ENCODE peak calls at places on chromosomes 4 and X, in ten cellular contexts. J is GM23338; N is MM.1S; L is CD8-positive, alpha-beta T cell; A is cardiac muscle cell; E is heart right ventricle; B is pancreas; P is transverse colon; Z is heart left ventricle; H is mucosa of descending colon. K is an unnamed sample.

GRCh38 chrX:130631011-130631410 is 229.2 kb downstream of the RBMX2 start:
- DNase-seq in J (no peak), N (no peak), L (no peak), A (no peak), E (no peak), B (no peak), P (no peak), Z (no peak), H (no peak), K (no peak)

GRCh38 chr4:74367656-74368055 is 2.7 kb downstream of the EREG start:
- DNase-seq in J (no peak), N (no peak), L (no peak), A (no peak), E (no peak), B (no peak), P (no peak), Z (no peak), H (peak; percentile 11), K (no peak)

GRCh38 chrX:38175140-38175539 is 45.5 kb downstream of the SRPX start:
- DNase-seq in J (peak; percentile 64), N (peak; percentile 30), L (no peak), A (no peak), E (no peak), B (peak; percentile 5), P (peak; percentile 27), Z (no peak), H (peak; percentile 24), K (peak; percentile 52)

GRCh38 chrX:31355206-31355955 is 283.5 kb upstream of the FTHL17 start:
- DNase-seq in J (no peak), N (no peak), L (no peak), A (no peak), E (no peak), B (no peak), P (no peak), Z (no peak), H (no peak), K (no peak)

GRCh38 chr4:87192155-87192919 is 28.1 kb downstream of the KLHL8 start:
- DNase-seq in J (no peak), N (no peak), L (no peak), A (peak; percentile 25), E (no peak), B (no peak), P (no peak), Z (no peak), H (no peak), K (no peak)

GRCh38 chrX:10197597-10198210 is 40.9 kb downstream of the CLCN4 start:
- DNase-seq in J (peak; percentile 9), N (no peak), L (no peak), A (peak; percentile 28), E (peak; percentile 53), B (no peak), P (no peak), Z (no peak), H (no peak), K (no peak)

GRCh38 chr4:102761478-102761790 is 666 bp upstream of the MANBA start:
- DNase-seq in J (no peak), N (peak; percentile 42), L (no peak), A (peak; percentile 32), E (no peak), B (no peak), P (peak; percentile 19), Z (no peak), H (peak; percentile 36), K (no peak)

GRCh38 chr4:85828295-85828910 is 353.5 kb downstream of the ARHGAP24 start:
- DNase-seq in J (no peak), N (no peak), L (no peak), A (peak; percentile 31), E (no peak), B (no peak), P (no peak), Z (no peak), H (no peak), K (no peak)

GRCh38 chrX:134369576-134369975 is 90.4 kb upstream of the HPRT1 start:
- DNase-seq in J (no peak), N (peak; percentile 76), L (no peak), A (no peak), E (no peak), B (no peak), P (no peak), Z (no peak), H (no peak), K (no peak)
- TF ChIP-seq CTCF in J (no peak), N (no peak), L (no peak), A (no peak), E (no peak), B (no peak), P (no peak), Z (no peak), H (no peak), K (no peak)

GRCh38 chr4:183700407-183700806 is 41.3 kb downstream of the TRAPPC11 start:
- DNase-seq in J (no peak), N (no peak), L (no peak), A (no peak), E (no peak), B (no peak), P (no peak), Z (no peak), H (no peak), K (no peak)
- H3K36me3 ChIP-seq in J (peaks cover 45% of the 10 kb centered on the region), N (peaks cover 9% of the 10 kb centered on the region), L (peaks cover 38% of the 10 kb centered on the region), A (peaks cover 53% of the 10 kb centered on the region), E (peaks cover 99% of the 10 kb centered on the region), B (peaks cover 18% of the 10 kb centered on the region), P (peaks cover 68% of the 10 kb centered on the region), Z (peaks cover 26% of the 10 kb centered on the region), H (no peaks in the 10 kb centered on the region), K (peaks cover 67% of the 10 kb centered on the region)

GRCh38 chrX:27622883-27623282 is 32.7 kb downstream of the DCAF8L2 start:
- DNase-seq in J (no peak), N (no peak), L (no peak), A (no peak), E (no peak), B (no peak), P (no peak), Z (no peak), H (no peak), K (no peak)

GRCh38 chrX:27619459-27619858 is 29.3 kb downstream of the DCAF8L2 start:
- DNase-seq in J (no peak), N (no peak), L (no peak), A (peak; percentile 49), E (no peak), B (no peak), P (no peak), Z (no peak), H (no peak), K (no peak)

GRCh38 chrX:27619975-27620374 is 29.8 kb downstream of the DCAF8L2 start:
- DNase-seq in J (peak; percentile 21), N (peak; percentile 29), L (no peak), A (peak; percentile 46), E (no peak), B (no peak), P (no peak), Z (no peak), H (no peak), K (no peak)
- TF ChIP-seq CTCF in J (peak; percentile 50), N (peak; percentile 37), L (no peak), A (peak; percentile 45), E (peak; percentile 16), B (no peak), P (peak; percentile 16), Z (peak; percentile 29), H (no peak), K (no peak)

GRCh38 chr4:5863461-5864113 is 29.3 kb downstream of the CRMP1 start:
- DNase-seq in J (peak; percentile 46), N (peak; percentile 6), L (no peak), A (peak; percentile 81), E (no peak), B (no peak), P (no peak), Z (no peak), H (no peak), K (no peak)
- H3K36me3 ChIP-seq in J (peaks cover 6% of the 10 kb centered on the region), N (no peaks in the 10 kb centered on the region), L (no peaks in the 10 kb centered on the region), A (no peaks in the 10 kb centered on the region), E (no peaks in the 10 kb centered on the region), B (no peaks in the 10 kb centered on the region), P (no peaks in the 10 kb centered on the region), Z (no peaks in the 10 kb centered on the region), H (no peaks in the 10 kb centered on the region), K (peaks cover 78% of the 10 kb centered on the region)

GRCh38 chrX:131778269-131779218 is 234.7 kb downstream of the OR13H1 start:
- DNase-seq in J (no peak), N (peak; percentile 95), L (peak; percentile 75), A (no peak), E (no peak), B (no peak), P (peak; percentile 79), Z (no peak), H (no peak), K (no peak)
- TF ChIP-seq CTCF in J (no peak), N (peak; percentile 54), L (no peak), A (no peak), E (peak; percentile 45), B (peak; percentile 16), P (no peak), Z (peak; percentile 50), H (no peak), K (no peak)

DNA sequence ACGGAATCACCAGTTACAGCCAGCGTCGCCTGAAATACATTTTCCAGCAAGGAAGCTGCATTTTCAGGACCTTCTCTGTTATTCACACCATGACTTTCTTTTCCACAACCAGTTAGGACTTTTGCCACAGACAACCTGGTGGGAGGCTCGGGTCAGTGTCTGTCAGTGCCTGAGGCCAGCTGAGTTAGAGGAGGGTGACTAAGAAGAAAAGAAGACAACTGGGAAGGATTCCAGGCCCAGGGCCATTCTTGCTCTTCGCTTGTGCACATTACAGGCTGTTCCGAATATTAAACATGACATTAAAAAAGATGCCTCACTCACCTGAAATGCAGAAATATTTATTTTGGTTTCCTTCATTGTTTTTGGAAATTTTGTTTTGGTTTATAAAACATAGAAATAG is 21.4 kb upstream of the CENPU start:
- DNase-seq in J (no peak), N (no peak), L (no peak), A (peak; percentile 61), E (peak; percentile 41), B (no peak), P (no peak), Z (no peak), H (no peak), K (no peak)
- H3K36me3 ChIP-seq in J (no peaks in the 10 kb centered on the region), N (no peaks in the 10 kb centered on the region), L (no peaks in the 10 kb centered on the region), A (peaks cover 27% of the 10 kb centered on the region), E (peaks cover 27% of the 10 kb centered on the region), B (no peaks in the 10 kb centered on the region), P (no peaks in the 10 kb centered on the region), Z (no peaks in the 10 kb centered on the region), H (no peaks in the 10 kb centered on the region), K (peaks cover 10% of the 10 kb centered on the region)

GRCh38 chr4:172543249-172543648 is 625.4 kb upstream of the GALNT7 start:
- DNase-seq in J (peak; percentile 70), N (no peak), L (no peak), A (no peak), E (no peak), B (no peak), P (no peak), Z (no peak), H (no peak), K (no peak)
- TF ChIP-seq CTCF in J (peak; percentile 71), N (no peak), L (no peak), A (no peak), E (no peak), B (no peak), P (no peak), Z (no peak), H (no peak), K (peak; percentile 8)

GRCh38 chr4:3221996-3222395 is 27.0 kb upstream of the MSANTD1 start:
- DNase-seq in J (no peak), N (no peak), L (no peak), A (no peak), E (no peak), B (no peak), P (no peak), Z (no peak), H (no peak), K (no peak)
- H3K36me3 ChIP-seq in J (peaks cover 12% of the 10 kb centered on the region), N (no peaks in the 10 kb centered on the region), L (peaks cover 46% of the 10 kb centered on the region), A (peaks cover 36% of the 10 kb centered on the region), E (peaks cover 98% of the 10 kb centered on the region), B (peaks cover 32% of the 10 kb centered on the region), P (peaks cover 61% of the 10 kb centered on the region), Z (peaks cover 20% of the 10 kb centered on the region), H (peaks cover 7% of the 10 kb centered on the region), K (peaks cover 51% of the 10 kb centered on the region)